ENCODE peak calls at places on chromosomes 4 and X, in five cellular contexts. X is GM23248, C is lower lobe of right lung, D is tibial nerve, A is tibial artery. F is an unnamed sample.

GRCh38 chr4:20679946-20680345 is 20.3 kb upstream of the PACRGL start:
- DNase-seq in X (peak), D (no peak), C (no peak), A (no peak), F (no peak)

GRCh38 chr4:153045111-153045982 is 109.2 kb downstream of the FHDC1 start:
- DNase-seq in C (no peak), X (no peak), D (no peak), A (no peak), F (no peak)

GRCh38 chr4:185004562-185005208 is 13.6 kb upstream of the HELT start:
- DNase-seq in X (no peak), D (no peak), C (peak), A (peak), F (peak)

GRCh38 chr4:108529102-108529501 is 91.3 kb upstream of the RPL34 start:
- DNase-seq in D (no peak), X (no peak), C (no peak), A (no peak), F (no peak)

GRCh38 chr4:140174535-140174934 is 20.6 kb upstream of the MAML3 start:
- DNase-seq in A (no peak), X (no peak), D (no peak), C (no peak), F (no peak)

GRCh38 chr4:73911746-73912145 is 42.6 kb downstream of the CXCL1 start:
- DNase-seq in D (no peak), A (no peak), X (no peak), C (no peak), F (no peak)

GRCh38 chr4:144611850-144612249 is 34.1 kb upstream of the HHIP start:
- DNase-seq in D (no peak), C (no peak), A (no peak), X (peak), F (peak)

GRCh38 chrX:153353416-153353815 is 19.5 kb downstream of the ZNF275 start:
- DNase-seq in D (no peak), X (no peak), A (no peak), C (no peak), F (no peak)

GRCh38 chr4:45910511-45910910 is 213.3 kb downstream of the GABRG1 start:
- DNase-seq in A (no peak), D (no peak), C (no peak), X (no peak), F (no peak)

GRCh38 chr4:35025152-35025834 is 1219.0 kb downstream of the ARAP2 start:
- DNase-seq in C (no peak), A (no peak), X (no peak), D (no peak), F (no peak)

GRCh38 chr4:63589796-63590195 is 819.5 kb downstream of the TECRL start:
- DNase-seq in C (no peak), X (no peak), A (no peak), D (no peak), F (no peak)

GRCh38 chrX:6645216-6645615 is 110.3 kb upstream of the VCX3A start:
- DNase-seq in D (no peak), C (no peak), X (no peak), A (no peak), F (no peak)

GRCh38 chrX:108348525-108348924 is 89.7 kb downstream of the COL4A6 start:
- DNase-seq in D (no peak), X (no peak), C (no peak), A (no peak), F (no peak)

GRCh38 chrX:46180258-46180687 is 364.9 kb downstream of the ZNF674 start:
- DNase-seq in D (no peak), X (peak), C (no peak), A (no peak), F (peak)

GRCh38 chr4:22485751-22486150 is 30.1 kb downstream of the ADGRA3 start:
- DNase-seq in D (no peak), C (no peak), X (peak), A (no peak), F (peak)

GRCh38 chr4:185682236-185682635 is 129.8 kb downstream of the SORBS2 start:
- DNase-seq in C (no peak), A (no peak), D (no peak), X (peak), F (peak)

GRCh38 chr4:36165256-36166005 is 78.9 kb downstream of the ARAP2 start:
- DNase-seq in C (no peak), X (no peak), A (no peak), D (no peak), F (peak)

GRCh38 chr4:11004818-11005217 is 320.2 kb upstream of the CLNK start:
- DNase-seq in X (no peak), C (no peak), D (no peak), A (no peak), F (no peak)

GRCh38 chr4:124123181-124123580 is 589.4 kb downstream of the ANKRD50 start:
- DNase-seq in C (no peak), A (no peak), X (peak), D (no peak), F (peak)

GRCh38 chr4:67393699-67394281 is 151.5 kb downstream of the CENPC start:
- DNase-seq in C (no peak), D (no peak), A (no peak), X (peak), F (peak)

GRCh38 chrX:121333942-121334341 is 286.5 kb downstream of the GLUD2 start:
- DNase-seq in X (no peak), C (no peak), D (no peak), A (no peak), F (peak)

GRCh38 chr4:8192748-8193738 is 6.0 kb upstream of the SH3TC1 start:
- DNase-seq in C (peak), X (peak), A (no peak), D (peak), F (peak)

GRCh38 chr4:153143527-153144348 is 60.5 kb upstream of the TRIM2 start:
- DNase-seq in D (no peak), A (no peak), X (peak), C (no peak), F (peak)

GRCh38 chrX:97616883-97617510 is 733.3 kb downstream of the RPA4 start:
- DNase-seq in X (peak), D (no peak), C (no peak), A (no peak), F (peak)

GRCh38 chr4:128700659-128701350 is 108.7 kb upstream of the JADE1 start:
- DNase-seq in C (no peak), D (no peak), A (no peak), X (peak), F (no peak)

GRCh38 chr4:147057631-147057980 is 111.9 kb upstream of the TTC29 start:
- DNase-seq in A (no peak), D (no peak), C (no peak), X (peak), F (peak)

GRCh38 chr4:16227462-16227868 is 1.2 kb upstream of the TAPT1 start:
- DNase-seq in D (no peak), X (peak), C (peak), A (peak), F (peak)

GRCh38 chr4:139594591-139595185 is 38.7 kb upstream of the SETD7 start:
- DNase-seq in C (no peak), A (no peak), D (no peak), X (no peak), F (no peak)

GRCh38 chrX:26653050-26653449 is 437.1 kb downstream of the MAGEB5 start:
- DNase-seq in C (no peak), A (no peak), D (no peak), X (no peak), F (no peak)
- H3K4me3 ChIP-seq in C (no peak), A (no peak), D (no peak), X (no peak), F (no peak)

GRCh38 chr4:42397635-42398447 is 553 bp downstream of the SHISA3 start:
- DNase-seq in C (no peak), A (no peak), D (no peak), X (peak), F (no peak)

GRCh38 chr4:42397256-42397634 is at the start of gene SHISA3:
- DNase-seq in A (no peak), C (no peak), X (peak), D (no peak), F (no peak)

GRCh38 chr4:42396361-42397255 is 680 bp upstream of the SHISA3 start:
- DNase-seq in D (no peak), A (no peak), C (no peak), X (peak), F (no peak)

GRCh38 chr4:42399393-42399792 is 2.1 kb downstream of the SHISA3 start:
- DNase-seq in A (no peak), X (no peak), D (no peak), C (no peak), F (no peak)

DNA sequence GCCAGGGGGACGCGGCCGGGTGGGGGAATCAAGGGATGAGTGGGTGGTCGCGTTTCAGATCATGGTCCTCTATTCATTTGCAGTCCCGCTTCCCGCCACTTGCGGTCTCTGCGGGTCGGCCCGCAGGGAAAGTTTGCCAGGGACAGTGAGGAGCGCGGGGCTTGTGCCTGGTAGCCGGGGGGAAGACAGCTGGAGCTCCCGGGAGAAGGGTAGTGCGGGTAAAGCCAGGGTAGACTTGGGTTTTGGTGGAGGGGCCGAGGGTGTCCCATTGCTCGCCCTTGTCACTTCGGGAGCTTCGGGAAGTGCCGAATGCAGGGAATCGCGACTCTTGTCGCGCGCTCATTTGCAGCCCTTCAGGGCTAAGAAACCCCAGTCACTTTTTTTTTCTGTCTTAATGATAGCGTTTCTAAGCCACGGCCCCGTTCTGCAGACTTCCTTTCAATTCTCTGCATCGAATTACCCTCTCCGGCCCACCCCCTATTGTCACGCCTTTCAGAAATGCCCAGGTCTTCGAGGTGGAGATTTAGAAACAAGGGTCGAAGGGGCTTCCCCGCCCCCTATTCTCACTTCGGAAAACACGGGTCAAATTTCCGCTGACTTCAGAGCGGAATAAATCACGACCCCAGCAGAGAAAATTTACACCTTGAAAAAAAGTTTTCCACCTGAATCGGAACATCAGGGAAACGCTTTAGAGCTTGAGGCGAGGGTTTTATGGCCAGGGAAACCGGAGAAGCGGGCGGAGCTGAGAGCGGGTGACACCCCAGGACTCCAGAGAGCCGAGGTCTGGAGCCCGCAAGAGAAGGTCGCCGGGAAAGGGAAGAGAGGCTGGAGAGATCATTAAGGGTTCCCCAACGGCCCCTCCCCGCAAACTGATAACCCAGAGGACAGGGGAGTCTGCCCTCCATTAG is 1.4 kb downstream of the SHISA3 start:
- DNase-seq in C (no peak), A (no peak), D (no peak), X (no peak), F (no peak)
- H3K4me3 ChIP-seq in C (peak), A (peak), D (peak), X (no peak), F (no peak)

GRCh38 chr4:141480950-141481349 is 155.4 kb upstream of the IL15 start:
- DNase-seq in C (no peak), X (no peak), D (no peak), A (no peak), F (no peak)

DNA sequence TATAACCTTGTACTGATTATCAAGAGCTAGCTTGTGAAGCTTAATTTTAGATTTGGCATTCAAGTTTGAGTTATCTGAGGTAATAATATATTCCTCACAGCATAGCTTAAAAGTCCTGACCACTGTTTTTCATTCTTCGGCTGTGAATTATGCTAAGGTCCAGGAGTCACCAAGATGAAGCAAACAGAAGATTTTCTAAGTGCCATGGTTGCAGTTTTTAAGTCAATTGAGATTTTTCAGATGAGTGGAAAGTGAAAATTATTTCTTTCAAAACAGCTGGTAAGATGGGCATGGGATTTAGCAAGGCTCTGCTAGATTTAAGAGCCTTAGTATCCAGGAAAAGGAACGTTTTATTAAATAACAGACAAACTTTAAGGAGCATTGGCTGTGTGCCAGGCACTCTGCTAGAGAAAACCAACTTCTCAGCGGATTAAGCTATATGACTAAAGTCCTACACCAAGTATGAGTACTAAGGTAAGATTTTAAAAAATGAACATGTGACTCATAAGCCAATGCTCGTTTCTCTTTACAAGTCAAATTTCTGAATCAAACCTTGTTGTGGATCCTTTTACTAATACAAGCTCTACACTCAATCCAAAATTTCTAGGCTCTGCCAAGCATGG is 149.9 kb upstream of the IL15 start:
- DNase-seq in D (no peak), A (no peak), X (peak), C (no peak), F (peak)
- H3K4me3 ChIP-seq in D (no peak), A (no peak), X (peak), C (no peak), F (no peak)

GRCh38 chr4:101813604-101814003 is 23.1 kb downstream of the BANK1 start:
- DNase-seq in C (no peak), X (no peak), D (no peak), A (no peak), F (no peak)

GRCh38 chr4:101823864-101824263 is 33.3 kb downstream of the BANK1 start:
- DNase-seq in D (no peak), X (no peak), A (no peak), C (no peak), F (no peak)

GRCh38 chr4:101818362-101818761 is 27.8 kb downstream of the BANK1 start:
- DNase-seq in X (peak), D (no peak), A (no peak), C (no peak), F (peak)
- H3K4me3 ChIP-seq in X (peak), D (no peak), A (no peak), C (no peak), F (no peak)